ENCODE peak calls at places on chromosomes 1 and 21, in ten cellular contexts. M is hypothalamus; G is stimulated activated CD8-positive, alpha-beta memory T cell treated with anti-CD3 and anti-CD28 coated beads, Interleukin-2, amount 100 ng/mL, for 48 hours; O is mammary epithelial cell; R is HuH-7; U is adrenal gland; Z is NT2/D1; I is WTC11; V is NCI-H1417; C is islet precursor cell. X is an unnamed sample.

GRCh38 chr1:56799605-56800398 is 19.4 kb downstream of the FYB2 start:
- DNase-seq in U (no peak), G (no peak), Z (no peak), I (no peak), O (peak), C (no peak), M (no peak), V (no peak), R (no peak), X (no peak)

GRCh38 chr1:6519935-6520621 is 28.6 kb upstream of the PLEKHG5 start:
- DNase-seq in M (no peak), C (peak), G (no peak), U (peak), O (peak), V (peak), I (peak), Z (peak), R (no peak), X (no peak)

GRCh38 chr1:159000627-159001026 is 9.1 kb upstream of the IFI16 start:
- DNase-seq in U (peak), O (peak), C (peak), M (no peak), V (no peak), G (no peak), R (no peak), I (peak), Z (peak), X (no peak)

GRCh38 chr1:8671313-8671917 is 146.0 kb downstream of the RERE start:
- DNase-seq in M (no peak), Z (no peak), I (no peak), V (peak), G (no peak), O (no peak), C (no peak), U (peak), R (peak), X (no peak)

GRCh38 chr1:230768903-230769570 is 21.8 kb downstream of the CAPN9 start:
- DNase-seq in M (no peak), G (no peak), U (no peak), Z (no peak), C (no peak), R (no peak), I (no peak), V (no peak), O (peak), X (no peak)

GRCh38 chr1:115644109-115644508 is 2.3 kb downstream of the VANGL1 start:
- DNase-seq in I (no peak), C (no peak), Z (no peak), O (no peak), U (no peak), V (no peak), G (no peak), R (no peak), M (no peak), X (no peak)

GRCh38 chr1:1004780-1005697 is 5.1 kb upstream of the HES4 start:
- DNase-seq in M (no peak), C (peak), R (no peak), V (no peak), U (peak), Z (no peak), O (no peak), I (no peak), G (no peak), X (no peak)

GRCh38 chr1:112402682-112403643 is 6.9 kb downstream of the CTTNBP2NL start:
- DNase-seq in R (no peak), U (no peak), V (no peak), I (no peak), G (no peak), C (no peak), O (no peak), M (no peak), Z (no peak), X (no peak)

GRCh38 chr1:84998642-84999280 is 1.8 kb upstream of the MCOLN2 start:
- DNase-seq in M (no peak), O (no peak), U (no peak), R (no peak), G (no peak), I (no peak), V (no peak), Z (no peak), C (no peak), X (peak)

GRCh38 chr1:72281144-72281543 is 1.2 kb downstream of the NEGR1 start:
- DNase-seq in R (no peak), Z (no peak), U (no peak), I (no peak), C (no peak), O (no peak), V (no peak), G (no peak), M (no peak), X (no peak)

GRCh38 chr1:168146160-168146539 is 9.4 kb upstream of the GPR161 start:
- DNase-seq in V (no peak), R (no peak), G (no peak), O (no peak), Z (no peak), C (no peak), U (no peak), I (no peak), M (no peak), X (no peak)

GRCh38 chr1:161119017-161119378 is 1.1 kb downstream of the NIT1 start:
- DNase-seq in G (no peak), I (peak), R (no peak), M (no peak), U (peak), V (no peak), Z (no peak), C (peak), O (peak), X (peak)

GRCh38 chr1:84712288-84712874 is 22.1 kb upstream of the SSX2IP start:
- DNase-seq in V (no peak), U (no peak), M (no peak), O (no peak), C (no peak), R (no peak), I (no peak), Z (no peak), G (no peak), X (no peak)

GRCh38 chr1:109294481-109294880 is 11.5 kb upstream of the PSRC1 start:
- DNase-seq in G (no peak), M (no peak), Z (no peak), R (no peak), O (no peak), V (no peak), I (no peak), C (no peak), U (no peak), X (no peak)

GRCh38 chr1:19885821-19886220 is 3.6 kb downstream of the OTUD3 start:
- DNase-seq in C (no peak), O (peak), M (no peak), U (no peak), G (no peak), V (no peak), R (no peak), I (no peak), Z (no peak), X (no peak)

GRCh38 chr1:101199637-101199982 is 37.2 kb upstream of the S1PR1 start:
- DNase-seq in G (no peak), I (no peak), V (no peak), O (no peak), U (no peak), R (no peak), M (no peak), C (no peak), Z (no peak), X (no peak)

GRCh38 chr1:107785506-107786213 is 179.3 kb downstream of the VAV3 start:
- DNase-seq in Z (no peak), I (no peak), V (no peak), G (no peak), U (no peak), O (no peak), R (no peak), C (no peak), M (no peak), X (no peak)

GRCh38 chr1:3370856-3371703 is 83.4 kb upstream of the ARHGEF16 start:
- DNase-seq in V (no peak), I (no peak), U (no peak), R (no peak), O (no peak), Z (no peak), M (no peak), C (no peak), G (no peak), X (no peak)

GRCh38 chr1:64887689-64888217 is 78.6 kb downstream of the JAK1 start:
- DNase-seq in V (no peak), Z (no peak), O (no peak), U (no peak), I (no peak), G (no peak), M (no peak), C (no peak), R (no peak), X (no peak)

GRCh38 chr1:28835237-28835650 is 23.3 kb downstream of the OPRD1 start:
- DNase-seq in C (no peak), G (no peak), Z (no peak), V (no peak), I (no peak), R (no peak), M (no peak), U (no peak), O (no peak), X (no peak)

GRCh38 chr1:32351859-32352745 is 10.2 kb downstream of the FAM229A start:
- DNase-seq in G (no peak), C (peak), V (peak), U (peak), Z (no peak), R (peak), I (peak), O (no peak), M (no peak), X (peak)

GRCh38 chr1:209675567-209676154 is 449 bp downstream of the G0S2 start:
- DNase-seq in R (no peak), C (peak), V (no peak), M (no peak), U (peak), Z (peak), O (no peak), G (no peak), I (peak), X (peak)

GRCh38 chr1:151680391-151680790 is 36.2 kb downstream of the CELF3 start:
- DNase-seq in G (no peak), I (no peak), V (no peak), C (no peak), M (no peak), U (no peak), Z (no peak), R (no peak), O (peak), X (no peak)

GRCh38 chr1:101235241-101235695 is 1.6 kb upstream of the S1PR1 start:
- DNase-seq in V (no peak), G (no peak), I (no peak), C (no peak), R (no peak), O (no peak), U (no peak), M (no peak), Z (no peak), X (no peak)

GRCh38 chr1:236140705-236141446 is 1.5 kb upstream of the GPR137B start:
- DNase-seq in U (no peak), R (peak), Z (no peak), C (no peak), M (no peak), G (no peak), O (peak), V (no peak), I (no peak), X (no peak)

GRCh38 chr21:35239811-35240219 is 190.7 kb upstream of the RUNX1 start:
- DNase-seq in I (no peak), C (no peak), G (no peak), V (peak), O (no peak), R (no peak), U (no peak), Z (no peak), M (no peak), X (no peak)

GRCh38 chr1:157992813-157993178 is 649 bp upstream of the KIRREL1 start:
- DNase-seq in I (no peak), O (no peak), R (no peak), Z (no peak), G (no peak), C (no peak), V (no peak), U (no peak), M (no peak), X (no peak)

GRCh38 chr1:12636098-12636950 is 7.6 kb upstream of the AADACL4 start:
- DNase-seq in O (no peak), R (no peak), C (peak), G (no peak), V (no peak), Z (no peak), U (peak), M (no peak), I (peak), X (no peak)

GRCh38 chr1:200670215-200671118 is 760 bp upstream of the DDX59 start:
- DNase-seq in G (no peak), I (no peak), R (peak), Z (peak), U (peak), C (no peak), V (peak), O (no peak), M (no peak), X (peak)

GRCh38 chr1:182015360-182015759 is 46.2 kb downstream of the ZNF648 start:
- DNase-seq in G (no peak), O (no peak), I (no peak), R (no peak), M (no peak), V (no peak), Z (no peak), U (no peak), C (no peak), X (no peak)

GRCh38 chr1:70204578-70204977 is 801 bp downstream of the LRRC40 start:
- DNase-seq in M (no peak), Z (no peak), V (no peak), R (no peak), C (no peak), I (no peak), U (no peak), G (no peak), O (peak), X (no peak)

GRCh38 chr1:101153692-101154091 is 83.1 kb upstream of the S1PR1 start:
- DNase-seq in I (no peak), M (no peak), O (no peak), Z (no peak), U (no peak), C (no peak), V (no peak), R (no peak), G (no peak), X (no peak)

X was measured in stimulated activated naive CD8-positive, alpha-beta T cell treated with anti-CD3 and anti-CD28 coated beads, Interleukin-15, Interleukin-2, amounts not matched to agents 100 U/mL and 50 U/mL, for 24 hours.